ENCODE peak calls at places on chromosomes 12 and 14, in eight cellular contexts. H is pancreas, F is cardiac muscle cell, M is spleen, S is GM23248, Y is foreskin fibroblast, X is neuronal stem cell, O is RWPE2. T is an unnamed sample.

GRCh38 chr14:45526715-45527549 is 273.9 kb upstream of the MIS18BP1 start:
- DNase-seq in H (peak), F (peak), M (peak), S (peak), Y (no peak), X (peak), O (no peak), T (peak)

GRCh38 chr14:94081386-94081820 is 293 bp downstream of the IFI27L1 start:
- DNase-seq in H (no peak), F (no peak), M (no peak), S (peak), Y (no peak), X (no peak), O (no peak), T (no peak)

GRCh38 chr14:51369814-51370213 is 129.8 kb downstream of the TMX1 start:
- DNase-seq in H (no peak), F (no peak), M (no peak), S (no peak), Y (no peak), X (no peak), O (no peak), T (peak)

GRCh38 chr14:71492346-71492745 is 439.9 kb upstream of the RGS6 start:
- DNase-seq in H (no peak), F (no peak), M (no peak), S (no peak), Y (no peak), X (no peak), O (no peak), T (no peak)

GRCh38 chr14:21097616-21098133 is 780 bp downstream of the ZNF219 start:
- DNase-seq in H (peak), F (peak), M (peak), S (no peak), Y (no peak), X (no peak), O (no peak), T (peak)

GRCh38 chr14:79967453-79967852 is 243.9 kb downstream of the DIO2 start:
- DNase-seq in H (no peak), F (no peak), M (no peak), S (peak), Y (peak), X (no peak), O (no peak), T (no peak)

GRCh38 chr14:93019970-93020369 is 95.8 kb downstream of the ITPK1 start:
- DNase-seq in H (no peak), F (no peak), M (no peak), S (no peak), Y (no peak), X (no peak), O (no peak), T (no peak)

GRCh38 chr12:34598352-34598827 is 576.1 kb downstream of the ALG10 start:
- DNase-seq in H (no peak), F (no peak), M (peak), S (no peak), Y (no peak), X (no peak), O (no peak), T (no peak)

GRCh38 chr12:12898136-12898712 is 6.9 kb downstream of the GPRC5A start:
- DNase-seq in H (no peak), F (no peak), M (no peak), S (no peak), Y (no peak), X (no peak), O (no peak), T (no peak)

GRCh38 chr12:47894068-47894467 is 10.7 kb downstream of the VDR start:
- DNase-seq in H (no peak), F (no peak), M (no peak), S (no peak), Y (no peak), X (no peak), O (no peak), T (no peak)
- H3K4me3 ChIP-seq in H (no peak), F (no peak), M (no peak), S (no peak), Y (no peak), X (no peak), O (no peak), T (no peak)

GRCh38 chr12:76277480-76277879 is 70.7 kb downstream of the BBS10 start:
- DNase-seq in H (no peak), F (no peak), M (no peak), S (peak), Y (peak), X (no peak), O (no peak), T (no peak)
- H3K4me3 ChIP-seq in H (no peak), F (no peak), M (no peak), S (no peak), Y (no peak), X (no peak), O (no peak), T (no peak)

GRCh38 chr12:45669762-45670161 is 59.7 kb upstream of the ARID2 start:
- DNase-seq in H (no peak), F (no peak), M (no peak), S (peak), Y (peak), X (no peak), O (no peak), T (no peak)
- H3K4me3 ChIP-seq in H (no peak), F (no peak), M (no peak), S (no peak), Y (no peak), X (no peak), O (no peak), T (no peak)

DNA sequence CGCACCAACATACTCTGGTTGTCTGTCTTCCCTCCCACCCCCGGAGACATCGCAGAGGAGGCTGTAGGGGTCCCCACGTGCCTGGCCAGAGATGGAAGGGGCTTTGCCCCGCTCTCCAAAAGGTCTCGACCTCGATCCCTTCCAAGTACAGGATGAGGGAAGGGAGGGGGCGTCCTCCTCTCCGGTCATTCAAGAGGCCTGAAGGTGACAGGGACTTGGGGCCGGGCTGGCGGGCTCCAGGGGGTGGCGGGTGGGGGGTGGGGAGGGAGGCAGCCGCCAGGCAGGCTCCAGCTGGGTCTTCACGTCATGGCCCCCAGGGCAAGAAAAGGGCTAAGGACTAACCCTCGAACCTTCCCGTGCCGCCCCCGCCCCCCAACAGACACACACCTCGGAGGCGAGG is 15.1 kb downstream of the TBX3 start:
- DNase-seq in H (no peak), F (no peak), M (no peak), S (peak), Y (no peak), X (peak), O (no peak), T (peak)
- H3K4me3 ChIP-seq in H (no peak), F (peak), M (peak), S (peak), Y (peak), X (no peak), O (peak), T (peak)

GRCh38 chr12:62673027-62673815 is 206.6 kb downstream of the MON2 start:
- DNase-seq in H (no peak), F (peak), M (no peak), S (no peak), Y (no peak), X (peak), O (no peak), T (peak)

GRCh38 chr12:62676521-62677307 is 210.1 kb downstream of the MON2 start:
- DNase-seq in H (no peak), F (no peak), M (no peak), S (no peak), Y (no peak), X (no peak), O (no peak), T (no peak)

GRCh38 chr12:62671321-62671720 is 204.7 kb downstream of the MON2 start:
- DNase-seq in H (no peak), F (no peak), M (no peak), S (peak), Y (no peak), X (no peak), O (no peak), T (no peak)
- H3K4me3 ChIP-seq in H (no peak), F (no peak), M (no peak), S (no peak), Y (no peak), X (no peak), O (no peak), T (no peak)

GRCh38 chr12:24904871-24905270 is 44.0 kb downstream of the BCAT1 start:
- DNase-seq in H (no peak), F (no peak), M (no peak), S (no peak), Y (no peak), X (no peak), O (no peak), T (peak)

GRCh38 chr12:24905431-24905830 is 43.5 kb downstream of the BCAT1 start:
- DNase-seq in H (no peak), F (no peak), M (no peak), S (peak), Y (peak), X (no peak), O (no peak), T (no peak)

GRCh38 chr12:24903305-24904088 is 45.4 kb downstream of the BCAT1 start:
- DNase-seq in H (no peak), F (no peak), M (no peak), S (peak), Y (peak), X (no peak), O (no peak), T (no peak)

GRCh38 chr12:24901975-24902461 is 46.9 kb downstream of the BCAT1 start:
- DNase-seq in H (no peak), F (peak), M (no peak), S (no peak), Y (peak), X (peak), O (no peak), T (peak)

GRCh38 chr12:24902521-24903304 is 46.2 kb downstream of the BCAT1 start:
- DNase-seq in H (no peak), F (peak), M (peak), S (peak), Y (peak), X (no peak), O (no peak), T (peak)
- H3K4me3 ChIP-seq in H (peak), F (peak), M (peak), S (peak), Y (peak), X (peak), O (peak), T (peak)

GRCh38 chr12:53988519-53989226 is 3.7 kb downstream of the HOXC10 start:
- DNase-seq in H (no peak), F (no peak), M (no peak), S (no peak), Y (no peak), X (no peak), O (no peak), T (no peak)
- H3K4me3 ChIP-seq in H (no peak), F (no peak), M (no peak), S (no peak), Y (peak), X (no peak), O (peak), T (no peak)

GRCh38 chr12:25994252-25994651 is 35.8 kb downstream of the RASSF8 start:
- DNase-seq in H (no peak), F (no peak), M (no peak), S (peak), Y (peak), X (no peak), O (no peak), T (no peak)

GRCh38 chr12:25995906-25996305 is 37.4 kb downstream of the RASSF8 start:
- DNase-seq in H (no peak), F (no peak), M (no peak), S (peak), Y (no peak), X (no peak), O (no peak), T (no peak)

GRCh38 chr12:25994901-25995625 is 36.6 kb downstream of the RASSF8 start:
- DNase-seq in H (no peak), F (no peak), M (no peak), S (peak), Y (no peak), X (no peak), O (no peak), T (peak)

GRCh38 chr12:25996677-25997076 is 38.2 kb downstream of the RASSF8 start:
- DNase-seq in H (no peak), F (no peak), M (no peak), S (peak), Y (no peak), X (no peak), O (no peak), T (no peak)

GRCh38 chr12:25997401-25997973 is 39.0 kb downstream of the RASSF8 start:
- DNase-seq in H (no peak), F (no peak), M (no peak), S (peak), Y (peak), X (peak), O (no peak), T (peak)
- H3K4me3 ChIP-seq in H (no peak), F (no peak), M (no peak), S (peak), Y (no peak), X (no peak), O (no peak), T (no peak)

GRCh38 chr14:103319422-103319821 is 14.6 kb upstream of the EIF5 start:
- DNase-seq in H (no peak), F (no peak), M (no peak), S (no peak), Y (no peak), X (no peak), O (no peak), T (no peak)
- H3K4me3 ChIP-seq in H (no peak), F (no peak), M (no peak), S (no peak), Y (no peak), X (no peak), O (no peak), T (no peak)

DNA sequence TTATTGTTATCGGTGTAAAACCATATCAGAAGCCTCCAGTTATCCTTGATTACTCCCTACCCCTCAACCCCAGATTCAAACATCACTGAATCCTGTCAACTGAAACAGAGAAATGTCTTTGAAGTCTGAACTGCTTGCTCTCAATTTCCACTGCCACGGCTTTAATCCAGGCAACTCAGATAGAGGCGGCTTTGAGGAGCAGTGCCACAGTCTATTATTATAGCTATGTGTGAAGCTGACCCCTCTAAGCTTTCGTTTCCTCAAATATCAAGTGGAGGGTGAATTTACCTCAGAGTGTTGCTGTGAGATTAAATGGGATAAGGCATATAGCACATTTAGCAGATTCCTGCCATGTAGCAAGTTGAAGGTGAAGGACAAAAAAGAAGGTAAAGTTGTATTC is 49.0 kb upstream of the PDE3A start:
- DNase-seq in H (no peak), F (peak), M (no peak), S (no peak), Y (no peak), X (no peak), O (no peak), T (no peak)
- H3K4me3 ChIP-seq in H (no peak), F (no peak), M (no peak), S (no peak), Y (no peak), X (no peak), O (no peak), T (no peak)

T was measured in GM23338.